ENCODE peak calls at places on chromosomes 11 and 22, in eight cellular contexts. P is BJ, V is HFF-Myc, C is cardiac fibroblast, G is epithelial cell of proximal tubule, J is fibroblast of lung, Y is GM06990, K is IMR-90. M is an unnamed sample.

GRCh38 chr11:5809122-5809519 is 397 bp downstream of the OR52N2 start:
- DNase-seq in Y (no peak), J (no peak), P (no peak), V (no peak), G (no peak), C (peak; percentile 5), K (no peak), M (no peak)

GRCh38 chr22:42343136-42343484 is 72.7 kb upstream of the TCF20 start:
- DNase-seq in P (no peak), G (no peak), K (no peak), V (no peak), J (peak; percentile 13), Y (no peak), C (no peak), M (no peak)

GRCh38 chr22:36628561-36629060 is 74.9 kb downstream of the CACNG2 start:
- DNase-seq in Y (no peak), P (no peak), J (no peak), G (no peak), C (no peak), V (no peak), K (no peak), M (no peak)

GRCh38 chr11:20112291-20113146 is 47.8 kb downstream of the DBX1 start:
- DNase-seq in G (peak; percentile 93), P (peak; percentile 79), J (peak; percentile 99), V (peak; percentile 81), K (peak; percentile 97), C (peak; percentile 98), Y (no peak), M (peak; percentile 86)

GRCh38 chr22:27998511-27999410 is 79.7 kb upstream of the PITPNB start:
- DNase-seq in C (no peak), Y (no peak), V (no peak), K (no peak), G (no peak), J (no peak), P (no peak), M (peak; percentile 63)

GRCh38 chr11:3037041-3037944 is 19.9 kb downstream of the CARS1 start:
- DNase-seq in K (peak; percentile 61), G (no peak), Y (no peak), P (no peak), C (peak; percentile 80), V (no peak), J (peak; percentile 60), M (peak; percentile 86)

GRCh38 chr11:96278039-96278897 is 64.7 kb downstream of the MAML2 start:
- DNase-seq in G (no peak), K (peak; percentile 23), C (no peak), V (peak; percentile 73), P (no peak), J (peak; percentile 75), Y (no peak), M (no peak)

GRCh38 chr22:30855266-30855665 is 113.3 kb downstream of the MORC2 start:
- DNase-seq in C (no peak), Y (no peak), K (no peak), G (no peak), J (no peak), V (no peak), P (no peak), M (peak; percentile 29)

DNA sequence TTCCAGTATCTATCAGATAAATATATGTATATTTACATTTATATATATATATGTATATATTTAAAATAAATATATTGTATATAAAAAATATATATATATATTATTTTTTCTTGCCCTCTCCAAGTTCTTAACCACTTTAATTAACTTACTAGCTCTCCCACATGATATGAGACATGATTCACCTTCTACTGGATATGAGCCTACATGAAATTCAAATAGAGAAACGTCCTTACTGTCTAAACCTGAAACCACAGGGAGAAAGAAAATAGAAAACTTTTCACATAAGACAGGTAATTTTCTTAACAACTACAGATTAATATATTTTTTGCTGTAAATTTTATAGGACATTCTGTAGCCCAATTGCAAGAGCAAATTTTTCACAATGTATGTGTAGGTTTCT is 391.6 kb downstream of the ETS1 start:
- DNase-seq in V (no peak), C (no peak), J (no peak), Y (no peak), P (no peak), G (no peak), K (no peak), M (no peak)
- H3K4me3 ChIP-seq in V (no peak overlapping the region), C (no peak overlapping the region), J (no peak overlapping the region), Y (no peak overlapping the region), P (no peak overlapping the region), G (no peak overlapping the region), K (no peak overlapping the region), M (no peak overlapping the region)

GRCh38 chr11:66221726-66222236 is 46.7 kb upstream of the RAB1B start:
- DNase-seq in Y (no peak), G (no peak), K (peak; percentile 24), C (peak; percentile 4), P (no peak), V (no peak), J (no peak), M (peak; percentile 65)
- TF ChIP-seq CTCF in Y (no peak), G (no peak), K (no peak), C (no peak), P (no peak), V (no peak), J (no peak), M (no peak)

DNA sequence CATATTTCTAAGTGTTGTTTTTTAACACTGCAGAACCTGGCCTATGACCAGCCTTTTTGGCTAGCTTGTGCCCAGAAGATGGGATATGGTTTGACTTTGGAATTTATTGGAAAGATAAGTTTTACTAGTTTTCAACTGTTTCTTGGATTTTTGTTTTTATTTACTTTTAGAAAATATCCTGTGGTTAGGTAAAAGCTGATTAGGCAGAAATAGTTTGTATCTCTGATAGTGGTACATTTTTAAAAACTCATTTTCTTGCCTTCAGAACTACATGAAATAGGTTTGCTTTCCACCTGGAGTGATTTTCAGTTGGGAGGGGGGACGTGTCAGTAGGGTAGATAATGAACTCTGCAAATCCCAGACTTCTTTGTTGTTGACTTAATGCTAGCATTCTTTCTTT is 91.3 kb upstream of the RASSF10 start:
- DNase-seq in J (no peak), Y (no peak), G (no peak), V (no peak), C (no peak), K (no peak), P (no peak), M (no peak)
- H3K4me3 ChIP-seq in J (no peak overlapping the region), Y (no peak overlapping the region), G (no peak overlapping the region), V (no peak overlapping the region), C (no peak overlapping the region), K (no peak overlapping the region), P (no peak overlapping the region), M (no peak overlapping the region)

DNA sequence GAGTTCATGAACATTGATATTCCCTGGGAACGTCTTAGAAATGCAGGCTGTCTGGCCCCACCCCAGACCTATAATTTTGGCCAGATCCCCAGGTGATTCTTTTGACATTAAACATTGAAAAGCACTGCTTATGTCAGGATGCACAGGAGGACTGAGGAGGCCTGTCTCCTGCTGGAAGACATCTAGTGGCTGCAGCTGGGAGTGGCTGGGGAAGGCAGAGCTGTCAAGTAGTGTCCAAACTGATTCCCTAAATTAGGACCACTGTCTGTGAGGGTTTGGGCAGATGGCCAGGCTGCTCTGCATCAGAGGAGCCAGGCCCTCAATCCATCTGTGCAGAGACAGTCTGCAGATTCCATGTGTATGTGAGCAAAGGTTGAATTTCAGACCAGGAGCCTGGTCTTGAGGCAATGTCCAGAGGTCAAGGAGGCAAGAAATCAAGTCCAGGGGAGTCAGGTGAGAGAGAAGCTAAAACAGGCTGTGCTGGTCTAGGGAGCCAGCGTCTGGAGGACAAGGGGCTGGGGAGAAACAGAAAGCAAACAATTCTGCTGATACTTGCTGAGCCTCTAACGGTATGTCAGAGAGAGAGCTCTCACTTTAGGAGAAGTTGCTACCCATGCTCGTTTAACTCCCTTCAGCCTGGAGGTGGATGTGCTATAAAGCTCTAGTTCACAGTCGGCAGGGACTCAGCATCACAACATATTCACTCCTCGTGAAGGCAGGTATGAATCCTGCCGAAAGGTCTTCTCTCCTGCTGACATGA is 15.3 kb upstream of the SYTL2 start:
- DNase-seq in C (peak; percentile 49), G (no peak), K (peak; percentile 47), V (no peak), J (peak; percentile 38), Y (no peak), P (no peak), M (no peak)
- TF ChIP-seq CTCF in C (peak; percentile 74), G (peak; percentile 67), K (peak; percentile 47), V (peak; percentile 56), J (peak; percentile 71), Y (peak; percentile 52), P (peak; percentile 81), M (peak; percentile 40)

DNA sequence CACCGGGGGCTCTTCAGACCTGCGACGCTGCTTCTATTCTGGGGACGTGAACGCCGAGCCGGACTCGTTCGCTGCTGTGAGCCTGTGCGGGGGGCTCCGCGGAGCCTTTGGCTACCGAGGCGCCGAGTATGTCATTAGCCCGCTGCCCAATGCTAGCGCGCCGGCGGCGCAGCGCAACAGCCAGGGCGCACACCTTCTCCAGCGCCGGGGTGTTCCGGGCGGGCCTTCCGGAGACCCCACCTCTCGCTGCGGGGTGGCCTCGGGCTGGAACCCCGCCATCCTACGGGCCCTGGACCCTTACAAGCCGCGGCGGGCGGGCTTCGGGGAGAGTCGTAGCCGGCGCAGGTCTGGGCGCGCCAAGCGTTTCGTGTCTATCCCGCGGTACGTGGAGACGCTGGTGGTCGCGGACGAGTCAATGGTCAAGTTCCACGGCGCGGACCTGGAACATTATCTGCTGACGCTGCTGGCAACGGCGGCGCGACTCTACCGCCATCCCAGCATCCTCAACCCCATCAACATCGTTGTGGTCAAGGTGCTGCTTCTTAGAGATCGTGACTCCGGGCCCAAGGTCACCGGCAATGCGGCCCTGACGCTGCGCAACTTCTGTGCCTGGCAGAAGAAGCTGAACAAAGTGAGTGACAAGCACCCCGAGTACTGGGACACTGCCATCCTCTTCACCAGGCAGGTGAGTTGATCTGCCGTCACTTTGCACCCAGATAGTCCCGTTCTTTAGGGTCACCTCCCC is 973 bp downstream of the ADAMTS15 start:
- DNase-seq in G (no peak), Y (no peak), C (peak; percentile 29), P (no peak), K (no peak), V (no peak), J (peak; percentile 33), M (no peak)
- H3K4me3 ChIP-seq in G (peak overlapping the region; percentile 61), Y (no peak overlapping the region), C (peak overlapping the region; percentile 83), P (peak overlapping the region; percentile 56), K (peak overlapping the region; percentile 81), V (peak overlapping the region; percentile 54), J (peak overlapping the region; percentile 89), M (peak overlapping the region; percentile 78)

GRCh38 chr11:120709808-120710207 is 198.3 kb downstream of the GRIK4 start:
- DNase-seq in G (no peak), Y (peak; percentile 79), J (peak; percentile 20), V (no peak), P (no peak), C (no peak), K (no peak), M (no peak)
- TF ChIP-seq CTCF in G (no peak), Y (no peak), J (no peak), V (no peak), P (no peak), C (no peak), K (no peak), M (no peak)